ENCODE peak calls at places on chromosomes 6 and 20, in ten cellular contexts. One of them, this sample, is unnamed.

GRCh38 chr20:3406481-3407425 is 716 bp downstream of the DNAAF9 start:
- DNase-seq in CD8-positive, alpha-beta memory T cell: peak; percentile 28
- DNase-seq in NCI-H345: peak; percentile 66
- DNase-seq in CD4-positive, alpha-beta T cell: no peak
- DNase-seq in NCI-H187: no peak
- DNase-seq in AG20443: peak; percentile 58
- DNase-seq in choroid plexus epithelial cell: peak; percentile 39
- DNase-seq in activated CD4-positive, alpha-beta T cell treated with anti-CD3 and anti-CD28 coated beads for 48 hours: peak; percentile 10
- DNase-seq in astrocyte of the cerebellum: no peak
- DNase-seq in adipocyte: peak; percentile 88
- DNase-seq in this sample: peak; percentile 36

GRCh38 chr6:138956244-138956924 is 31.7 kb downstream of the REPS1 start:
- DNase-seq in CD8-positive, alpha-beta memory T cell: no peak
- DNase-seq in NCI-H345: no peak
- DNase-seq in CD4-positive, alpha-beta T cell: no peak
- DNase-seq in NCI-H187: no peak
- DNase-seq in AG20443: no peak
- DNase-seq in choroid plexus epithelial cell: no peak
- DNase-seq in activated CD4-positive, alpha-beta T cell treated with anti-CD3 and anti-CD28 coated beads for 48 hours: no peak
- DNase-seq in astrocyte of the cerebellum: no peak
- DNase-seq in adipocyte: no peak
- DNase-seq in this sample: no peak

GRCh38 chr20:15919118-15919517 is 654.1 kb downstream of the KIF16B start:
- DNase-seq in CD8-positive, alpha-beta memory T cell: no peak
- DNase-seq in NCI-H345: no peak
- DNase-seq in CD4-positive, alpha-beta T cell: no peak
- DNase-seq in NCI-H187: no peak
- DNase-seq in AG20443: no peak
- DNase-seq in choroid plexus epithelial cell: no peak
- DNase-seq in activated CD4-positive, alpha-beta T cell treated with anti-CD3 and anti-CD28 coated beads for 48 hours: no peak
- DNase-seq in astrocyte of the cerebellum: no peak
- DNase-seq in adipocyte: no peak
- DNase-seq in this sample: peak; percentile 32

GRCh38 chr20:33490023-33490933 is at the start of gene CBFA2T2:
- DNase-seq in CD8-positive, alpha-beta memory T cell: no peak
- DNase-seq in NCI-H345: peak; percentile 70
- DNase-seq in CD4-positive, alpha-beta T cell: no peak
- DNase-seq in NCI-H187: no peak
- DNase-seq in AG20443: peak; percentile 83
- DNase-seq in choroid plexus epithelial cell: peak; percentile 70
- DNase-seq in activated CD4-positive, alpha-beta T cell treated with anti-CD3 and anti-CD28 coated beads for 48 hours: no peak
- DNase-seq in astrocyte of the cerebellum: no peak
- DNase-seq in adipocyte: peak; percentile 85
- DNase-seq in this sample: peak; percentile 49

GRCh38 chr6:159695984-159696383 is 2.9 kb upstream of the SOD2 start:
- DNase-seq in CD8-positive, alpha-beta memory T cell: no peak
- DNase-seq in NCI-H345: no peak
- DNase-seq in CD4-positive, alpha-beta T cell: no peak
- DNase-seq in NCI-H187: no peak
- DNase-seq in AG20443: peak; percentile 52
- DNase-seq in choroid plexus epithelial cell: no peak
- DNase-seq in activated CD4-positive, alpha-beta T cell treated with anti-CD3 and anti-CD28 coated beads for 48 hours: no peak
- DNase-seq in astrocyte of the cerebellum: no peak
- DNase-seq in adipocyte: no peak
- DNase-seq in this sample: no peak

GRCh38 chr6:69180361-69181067 is 545.4 kb downstream of the ADGRB3 start:
- DNase-seq in CD8-positive, alpha-beta memory T cell: no peak
- DNase-seq in NCI-H345: no peak
- DNase-seq in CD4-positive, alpha-beta T cell: no peak
- DNase-seq in NCI-H187: no peak
- DNase-seq in AG20443: no peak
- DNase-seq in choroid plexus epithelial cell: no peak
- DNase-seq in activated CD4-positive, alpha-beta T cell treated with anti-CD3 and anti-CD28 coated beads for 48 hours: no peak
- DNase-seq in astrocyte of the cerebellum: no peak
- DNase-seq in adipocyte: no peak
- DNase-seq in this sample: no peak

GRCh38 chr20:22371843-22372242 is 212.5 kb downstream of the FOXA2 start:
- DNase-seq in CD8-positive, alpha-beta memory T cell: peak; percentile 18
- DNase-seq in NCI-H345: peak; percentile 71
- DNase-seq in CD4-positive, alpha-beta T cell: no peak
- DNase-seq in NCI-H187: no peak
- DNase-seq in AG20443: no peak
- DNase-seq in choroid plexus epithelial cell: peak; percentile 56
- DNase-seq in activated CD4-positive, alpha-beta T cell treated with anti-CD3 and anti-CD28 coated beads for 48 hours: no peak
- DNase-seq in astrocyte of the cerebellum: no peak
- DNase-seq in adipocyte: no peak
- DNase-seq in this sample: no peak

GRCh38 chr6:15842718-15843117 is 179.9 kb upstream of the DTNBP1 start:
- DNase-seq in CD8-positive, alpha-beta memory T cell: no peak
- DNase-seq in NCI-H345: no peak
- DNase-seq in CD4-positive, alpha-beta T cell: no peak
- DNase-seq in NCI-H187: no peak
- DNase-seq in AG20443: peak; percentile 39
- DNase-seq in choroid plexus epithelial cell: no peak
- DNase-seq in activated CD4-positive, alpha-beta T cell treated with anti-CD3 and anti-CD28 coated beads for 48 hours: no peak
- DNase-seq in astrocyte of the cerebellum: no peak
- DNase-seq in adipocyte: peak; percentile 39
- DNase-seq in this sample: no peak

GRCh38 chr6:108074057-108074358 is 533 bp downstream of the OSTM1 start:
- DNase-seq in CD8-positive, alpha-beta memory T cell: no peak
- DNase-seq in NCI-H345: no peak
- DNase-seq in CD4-positive, alpha-beta T cell: no peak
- DNase-seq in NCI-H187: no peak
- DNase-seq in AG20443: no peak
- DNase-seq in choroid plexus epithelial cell: peak; percentile 43
- DNase-seq in activated CD4-positive, alpha-beta T cell treated with anti-CD3 and anti-CD28 coated beads for 48 hours: no peak
- DNase-seq in astrocyte of the cerebellum: no peak
- DNase-seq in adipocyte: peak; percentile 56
- DNase-seq in this sample: no peak

GRCh38 chr20:62007127-62007647 is 58.5 kb downstream of the TAF4 start:
- DNase-seq in CD8-positive, alpha-beta memory T cell: no peak
- DNase-seq in NCI-H345: no peak
- DNase-seq in CD4-positive, alpha-beta T cell: no peak
- DNase-seq in NCI-H187: no peak
- DNase-seq in AG20443: no peak
- DNase-seq in choroid plexus epithelial cell: no peak
- DNase-seq in activated CD4-positive, alpha-beta T cell treated with anti-CD3 and anti-CD28 coated beads for 48 hours: no peak
- DNase-seq in astrocyte of the cerebellum: no peak
- DNase-seq in adipocyte: no peak
- DNase-seq in this sample: no peak

GRCh38 chr6:139538366-139538765 is 163.9 kb upstream of the CITED2 start:
- DNase-seq in CD8-positive, alpha-beta memory T cell: no peak
- DNase-seq in NCI-H345: no peak
- DNase-seq in CD4-positive, alpha-beta T cell: no peak
- DNase-seq in NCI-H187: no peak
- DNase-seq in AG20443: no peak
- DNase-seq in choroid plexus epithelial cell: peak; percentile 53
- DNase-seq in activated CD4-positive, alpha-beta T cell treated with anti-CD3 and anti-CD28 coated beads for 48 hours: no peak
- DNase-seq in astrocyte of the cerebellum: no peak
- DNase-seq in adipocyte: no peak
- DNase-seq in this sample: no peak

GRCh38 chr20:15076785-15077184 is 739.4 kb upstream of the FLRT3 start:
- DNase-seq in CD8-positive, alpha-beta memory T cell: no peak
- DNase-seq in NCI-H345: no peak
- DNase-seq in CD4-positive, alpha-beta T cell: no peak
- DNase-seq in NCI-H187: no peak
- DNase-seq in AG20443: no peak
- DNase-seq in choroid plexus epithelial cell: no peak
- DNase-seq in activated CD4-positive, alpha-beta T cell treated with anti-CD3 and anti-CD28 coated beads for 48 hours: no peak
- DNase-seq in astrocyte of the cerebellum: no peak
- DNase-seq in adipocyte: no peak
- DNase-seq in this sample: no peak

GRCh38 chr6:20931093-20931492 is 396.8 kb downstream of the CDKAL1 start:
- DNase-seq in CD8-positive, alpha-beta memory T cell: no peak
- DNase-seq in NCI-H345: no peak
- DNase-seq in CD4-positive, alpha-beta T cell: no peak
- DNase-seq in NCI-H187: no peak
- DNase-seq in AG20443: no peak
- DNase-seq in choroid plexus epithelial cell: peak; percentile 38
- DNase-seq in activated CD4-positive, alpha-beta T cell treated with anti-CD3 and anti-CD28 coated beads for 48 hours: no peak
- DNase-seq in astrocyte of the cerebellum: no peak
- DNase-seq in adipocyte: peak; percentile 22
- DNase-seq in this sample: no peak

GRCh38 chr20:53751394-53752368 is 158.0 kb upstream of the ZNF217 start:
- DNase-seq in CD8-positive, alpha-beta memory T cell: peak; percentile 43
- DNase-seq in NCI-H345: no peak
- DNase-seq in CD4-positive, alpha-beta T cell: no peak
- DNase-seq in NCI-H187: no peak
- DNase-seq in AG20443: no peak
- DNase-seq in choroid plexus epithelial cell: no peak
- DNase-seq in activated CD4-positive, alpha-beta T cell treated with anti-CD3 and anti-CD28 coated beads for 48 hours: peak; percentile 40
- DNase-seq in astrocyte of the cerebellum: no peak
- DNase-seq in adipocyte: no peak
- DNase-seq in this sample: peak; percentile 81

GRCh38 chr6:12169377-12169776 is 120.8 kb upstream of the EDN1 start:
- DNase-seq in CD8-positive, alpha-beta memory T cell: no peak
- DNase-seq in NCI-H345: no peak
- DNase-seq in CD4-positive, alpha-beta T cell: no peak
- DNase-seq in NCI-H187: no peak
- DNase-seq in AG20443: no peak
- DNase-seq in choroid plexus epithelial cell: no peak
- DNase-seq in activated CD4-positive, alpha-beta T cell treated with anti-CD3 and anti-CD28 coated beads for 48 hours: no peak
- DNase-seq in astrocyte of the cerebellum: no peak
- DNase-seq in adipocyte: no peak
- DNase-seq in this sample: no peak

GRCh38 chr6:131017962-131018361 is 45.1 kb downstream of the EPB41L2 start:
- DNase-seq in CD8-positive, alpha-beta memory T cell: no peak
- DNase-seq in NCI-H345: no peak
- DNase-seq in CD4-positive, alpha-beta T cell: no peak
- DNase-seq in NCI-H187: no peak
- DNase-seq in AG20443: no peak
- DNase-seq in choroid plexus epithelial cell: no peak
- DNase-seq in activated CD4-positive, alpha-beta T cell treated with anti-CD3 and anti-CD28 coated beads for 48 hours: no peak
- DNase-seq in astrocyte of the cerebellum: no peak
- DNase-seq in adipocyte: no peak
- DNase-seq in this sample: no peak

GRCh38 chr20:62060631-62061541 is 4.8 kb downstream of the TAF4 start:
- DNase-seq in CD8-positive, alpha-beta memory T cell: no peak
- DNase-seq in NCI-H345: no peak
- DNase-seq in CD4-positive, alpha-beta T cell: no peak
- DNase-seq in NCI-H187: no peak
- DNase-seq in AG20443: no peak
- DNase-seq in choroid plexus epithelial cell: no peak
- DNase-seq in activated CD4-positive, alpha-beta T cell treated with anti-CD3 and anti-CD28 coated beads for 48 hours: no peak
- DNase-seq in astrocyte of the cerebellum: no peak
- DNase-seq in adipocyte: no peak
- DNase-seq in this sample: no peak

GRCh38 chr6:143959865-143960264 is 48.2 kb downstream of the PLAGL1 start:
- DNase-seq in CD8-positive, alpha-beta memory T cell: no peak
- DNase-seq in NCI-H345: no peak
- DNase-seq in CD4-positive, alpha-beta T cell: no peak
- DNase-seq in NCI-H187: no peak
- DNase-seq in AG20443: no peak
- DNase-seq in choroid plexus epithelial cell: no peak
- DNase-seq in activated CD4-positive, alpha-beta T cell treated with anti-CD3 and anti-CD28 coated beads for 48 hours: no peak
- DNase-seq in astrocyte of the cerebellum: no peak
- DNase-seq in adipocyte: no peak
- DNase-seq in this sample: no peak

GRCh38 chr6:89145962-89146747 is at the start of gene PM20D2:
- DNase-seq in CD8-positive, alpha-beta memory T cell: peak; percentile 68
- DNase-seq in NCI-H345: peak; percentile 79
- DNase-seq in CD4-positive, alpha-beta T cell: peak; percentile 63
- DNase-seq in NCI-H187: peak; percentile 48
- DNase-seq in AG20443: peak; percentile 81
- DNase-seq in choroid plexus epithelial cell: peak; percentile 19
- DNase-seq in activated CD4-positive, alpha-beta T cell treated with anti-CD3 and anti-CD28 coated beads for 48 hours: peak; percentile 76
- DNase-seq in astrocyte of the cerebellum: no peak
- DNase-seq in adipocyte: peak; percentile 70
- DNase-seq in this sample: peak; percentile 55

GRCh38 chr6:43331470-43331869 is 22.8 kb upstream of the CRIP3 start:
- DNase-seq in CD8-positive, alpha-beta memory T cell: no peak
- DNase-seq in NCI-H345: no peak
- DNase-seq in CD4-positive, alpha-beta T cell: no peak
- DNase-seq in NCI-H187: no peak
- DNase-seq in AG20443: no peak
- DNase-seq in choroid plexus epithelial cell: no peak
- DNase-seq in activated CD4-positive, alpha-beta T cell treated with anti-CD3 and anti-CD28 coated beads for 48 hours: no peak
- DNase-seq in astrocyte of the cerebellum: no peak
- DNase-seq in adipocyte: no peak
- DNase-seq in this sample: no peak

GRCh38 chr6:167824591-167825041 is 2.1 kb upstream of the AFDN start:
- DNase-seq in CD8-positive, alpha-beta memory T cell: no peak
- DNase-seq in NCI-H345: no peak
- DNase-seq in CD4-positive, alpha-beta T cell: no peak
- DNase-seq in NCI-H187: no peak
- DNase-seq in AG20443: peak; percentile 51
- DNase-seq in choroid plexus epithelial cell: no peak
- DNase-seq in activated CD4-positive, alpha-beta T cell treated with anti-CD3 and anti-CD28 coated beads for 48 hours: no peak
- DNase-seq in astrocyte of the cerebellum: peak; percentile 19
- DNase-seq in adipocyte: peak; percentile 66
- DNase-seq in this sample: no peak

GRCh38 chr6:112189494-112189893 is 64.9 kb downstream of the LAMA4 start:
- DNase-seq in CD8-positive, alpha-beta memory T cell: no peak
- DNase-seq in NCI-H345: no peak
- DNase-seq in CD4-positive, alpha-beta T cell: no peak
- DNase-seq in NCI-H187: no peak
- DNase-seq in AG20443: peak; percentile 17
- DNase-seq in choroid plexus epithelial cell: peak; percentile 47
- DNase-seq in activated CD4-positive, alpha-beta T cell treated with anti-CD3 and anti-CD28 coated beads for 48 hours: no peak
- DNase-seq in astrocyte of the cerebellum: peak; percentile 31
- DNase-seq in adipocyte: peak; percentile 31
- DNase-seq in this sample: no peak

GRCh38 chr20:34850969-34851368 is 21.7 kb downstream of the GGT7 start:
- DNase-seq in CD8-positive, alpha-beta memory T cell: no peak
- DNase-seq in NCI-H345: no peak
- DNase-seq in CD4-positive, alpha-beta T cell: no peak
- DNase-seq in NCI-H187: no peak
- DNase-seq in AG20443: no peak
- DNase-seq in choroid plexus epithelial cell: no peak
- DNase-seq in activated CD4-positive, alpha-beta T cell treated with anti-CD3 and anti-CD28 coated beads for 48 hours: no peak
- DNase-seq in astrocyte of the cerebellum: no peak
- DNase-seq in adipocyte: no peak
- DNase-seq in this sample: no peak

GRCh38 chr20:43736588-43737091 is 9.8 kb upstream of the GTSF1L start:
- DNase-seq in CD8-positive, alpha-beta memory T cell: no peak
- DNase-seq in NCI-H345: no peak
- DNase-seq in CD4-positive, alpha-beta T cell: no peak
- DNase-seq in NCI-H187: no peak
- DNase-seq in AG20443: no peak
- DNase-seq in choroid plexus epithelial cell: peak; percentile 41
- DNase-seq in activated CD4-positive, alpha-beta T cell treated with anti-CD3 and anti-CD28 coated beads for 48 hours: peak; percentile 73
- DNase-seq in astrocyte of the cerebellum: no peak
- DNase-seq in adipocyte: no peak
- DNase-seq in this sample: no peak

GRCh38 chr20:49320460-49320859 is 42.6 kb upstream of the ZNFX1 start:
- DNase-seq in CD8-positive, alpha-beta memory T cell: no peak
- DNase-seq in NCI-H345: peak; percentile 19
- DNase-seq in CD4-positive, alpha-beta T cell: no peak
- DNase-seq in NCI-H187: no peak
- DNase-seq in AG20443: peak; percentile 69
- DNase-seq in choroid plexus epithelial cell: peak; percentile 77
- DNase-seq in activated CD4-positive, alpha-beta T cell treated with anti-CD3 and anti-CD28 coated beads for 48 hours: peak; percentile 11
- DNase-seq in astrocyte of the cerebellum: no peak
- DNase-seq in adipocyte: peak; percentile 72
- DNase-seq in this sample: peak; percentile 61

GRCh38 chr20:53934421-53935352 is 135.7 kb downstream of the BCAS1 start:
- DNase-seq in CD8-positive, alpha-beta memory T cell: no peak
- DNase-seq in NCI-H345: no peak
- DNase-seq in CD4-positive, alpha-beta T cell: no peak
- DNase-seq in NCI-H187: no peak
- DNase-seq in AG20443: peak; percentile 79
- DNase-seq in choroid plexus epithelial cell: peak; percentile 91
- DNase-seq in activated CD4-positive, alpha-beta T cell treated with anti-CD3 and anti-CD28 coated beads for 48 hours: peak; percentile 52
- DNase-seq in astrocyte of the cerebellum: no peak
- DNase-seq in adipocyte: peak; percentile 79
- DNase-seq in this sample: peak; percentile 84

GRCh38 chr6:2363211-2363610 is 117.8 kb upstream of the GMDS start:
- DNase-seq in CD8-positive, alpha-beta memory T cell: no peak
- DNase-seq in NCI-H345: no peak
- DNase-seq in CD4-positive, alpha-beta T cell: no peak
- DNase-seq in NCI-H187: no peak
- DNase-seq in AG20443: no peak
- DNase-seq in choroid plexus epithelial cell: no peak
- DNase-seq in activated CD4-positive, alpha-beta T cell treated with anti-CD3 and anti-CD28 coated beads for 48 hours: no peak
- DNase-seq in astrocyte of the cerebellum: no peak
- DNase-seq in adipocyte: peak; percentile 28
- DNase-seq in this sample: no peak

GRCh38 chr6:64227868-64228267 is 592.3 kb downstream of the PHF3 start:
- DNase-seq in CD8-positive, alpha-beta memory T cell: no peak
- DNase-seq in NCI-H345: no peak
- DNase-seq in CD4-positive, alpha-beta T cell: no peak
- DNase-seq in NCI-H187: no peak
- DNase-seq in AG20443: no peak
- DNase-seq in choroid plexus epithelial cell: no peak
- DNase-seq in activated CD4-positive, alpha-beta T cell treated with anti-CD3 and anti-CD28 coated beads for 48 hours: no peak
- DNase-seq in astrocyte of the cerebellum: no peak
- DNase-seq in adipocyte: no peak
- DNase-seq in this sample: no peak